ENCODE peak calls at places on chromosomes 6 and 20, in eight cellular contexts. One of them, this sample, is unnamed.

GRCh38 chr6:27260836-27261375 is 13.4 kb downstream of the PRSS16 start:
- DNase-seq in SK-MEL-5: no peak
- DNase-seq in activated B cell treated with CpG ODN at 0.5 μM for 24 hours: no peak
- DNase-seq in activated naive CD8-positive, alpha-beta T cell treated with anti-CD3 and anti-CD28 coated beads, Interleukin-2, amount 10 ng/mL, durations not matched to agents 7 days and 5 days: no peak
- DNase-seq in stimulated activated CD8-positive, alpha-beta memory T cell treated with anti-CD3 and anti-CD28 coated beads, Interleukin-2, amount 100 ng/mL, for 48 hours: no peak
- DNase-seq in neural progenitor cell: peak; percentile 56
- DNase-seq in pulmonary artery endothelial cell: no peak
- DNase-seq in NCI-H2081: no peak
- DNase-seq in this sample: no peak

GRCh38 chr20:46356195-46357029 is 48.1 kb upstream of the CDH22 start:
- DNase-seq in SK-MEL-5: no peak
- DNase-seq in activated B cell treated with CpG ODN at 0.5 μM for 24 hours: no peak
- DNase-seq in activated naive CD8-positive, alpha-beta T cell treated with anti-CD3 and anti-CD28 coated beads, Interleukin-2, amount 10 ng/mL, durations not matched to agents 7 days and 5 days: no peak
- DNase-seq in stimulated activated CD8-positive, alpha-beta memory T cell treated with anti-CD3 and anti-CD28 coated beads, Interleukin-2, amount 100 ng/mL, for 48 hours: no peak
- DNase-seq in neural progenitor cell: no peak
- DNase-seq in pulmonary artery endothelial cell: no peak
- DNase-seq in NCI-H2081: no peak
- DNase-seq in this sample: no peak

GRCh38 chr20:36676701-36677421 is 30.9 kb upstream of the SLA2 start:
- DNase-seq in SK-MEL-5: no peak
- DNase-seq in activated B cell treated with CpG ODN at 0.5 μM for 24 hours: no peak
- DNase-seq in activated naive CD8-positive, alpha-beta T cell treated with anti-CD3 and anti-CD28 coated beads, Interleukin-2, amount 10 ng/mL, durations not matched to agents 7 days and 5 days: no peak
- DNase-seq in stimulated activated CD8-positive, alpha-beta memory T cell treated with anti-CD3 and anti-CD28 coated beads, Interleukin-2, amount 100 ng/mL, for 48 hours: no peak
- DNase-seq in neural progenitor cell: peak; percentile 94
- DNase-seq in pulmonary artery endothelial cell: no peak
- DNase-seq in NCI-H2081: no peak
- DNase-seq in this sample: no peak

GRCh38 chr6:138600726-138601125 is 101.4 kb upstream of the NHSL1 start:
- DNase-seq in SK-MEL-5: peak; percentile 77
- DNase-seq in activated B cell treated with CpG ODN at 0.5 μM for 24 hours: no peak
- DNase-seq in activated naive CD8-positive, alpha-beta T cell treated with anti-CD3 and anti-CD28 coated beads, Interleukin-2, amount 10 ng/mL, durations not matched to agents 7 days and 5 days: no peak
- DNase-seq in stimulated activated CD8-positive, alpha-beta memory T cell treated with anti-CD3 and anti-CD28 coated beads, Interleukin-2, amount 100 ng/mL, for 48 hours: no peak
- DNase-seq in neural progenitor cell: no peak
- DNase-seq in pulmonary artery endothelial cell: no peak
- DNase-seq in NCI-H2081: no peak
- DNase-seq in this sample: no peak

GRCh38 chr6:73637404-73637803 is 16.4 kb downstream of the SLC17A5 start:
- DNase-seq in SK-MEL-5: no peak
- DNase-seq in activated B cell treated with CpG ODN at 0.5 μM for 24 hours: no peak
- DNase-seq in activated naive CD8-positive, alpha-beta T cell treated with anti-CD3 and anti-CD28 coated beads, Interleukin-2, amount 10 ng/mL, durations not matched to agents 7 days and 5 days: no peak
- DNase-seq in stimulated activated CD8-positive, alpha-beta memory T cell treated with anti-CD3 and anti-CD28 coated beads, Interleukin-2, amount 100 ng/mL, for 48 hours: no peak
- DNase-seq in neural progenitor cell: no peak
- DNase-seq in pulmonary artery endothelial cell: no peak
- DNase-seq in NCI-H2081: no peak
- DNase-seq in this sample: no peak

GRCh38 chr20:59153355-59153681 is 10.3 kb upstream of the ZNF831 start:
- DNase-seq in SK-MEL-5: no peak
- DNase-seq in activated B cell treated with CpG ODN at 0.5 μM for 24 hours: no peak
- DNase-seq in activated naive CD8-positive, alpha-beta T cell treated with anti-CD3 and anti-CD28 coated beads, Interleukin-2, amount 10 ng/mL, durations not matched to agents 7 days and 5 days: no peak
- DNase-seq in stimulated activated CD8-positive, alpha-beta memory T cell treated with anti-CD3 and anti-CD28 coated beads, Interleukin-2, amount 100 ng/mL, for 48 hours: no peak
- DNase-seq in neural progenitor cell: no peak
- DNase-seq in pulmonary artery endothelial cell: no peak
- DNase-seq in NCI-H2081: no peak
- DNase-seq in this sample: no peak

GRCh38 chr6:21185849-21186478 is 407.6 kb upstream of the SOX4 start:
- DNase-seq in SK-MEL-5: no peak
- DNase-seq in activated B cell treated with CpG ODN at 0.5 μM for 24 hours: no peak
- DNase-seq in activated naive CD8-positive, alpha-beta T cell treated with anti-CD3 and anti-CD28 coated beads, Interleukin-2, amount 10 ng/mL, durations not matched to agents 7 days and 5 days: no peak
- DNase-seq in stimulated activated CD8-positive, alpha-beta memory T cell treated with anti-CD3 and anti-CD28 coated beads, Interleukin-2, amount 100 ng/mL, for 48 hours: no peak
- DNase-seq in neural progenitor cell: peak; percentile 93
- DNase-seq in pulmonary artery endothelial cell: no peak
- DNase-seq in NCI-H2081: peak; percentile 96
- DNase-seq in this sample: no peak

GRCh38 chr6:83252717-83253116 is 59.6 kb downstream of the RWDD2A start:
- DNase-seq in SK-MEL-5: no peak
- DNase-seq in activated B cell treated with CpG ODN at 0.5 μM for 24 hours: no peak
- DNase-seq in activated naive CD8-positive, alpha-beta T cell treated with anti-CD3 and anti-CD28 coated beads, Interleukin-2, amount 10 ng/mL, durations not matched to agents 7 days and 5 days: no peak
- DNase-seq in stimulated activated CD8-positive, alpha-beta memory T cell treated with anti-CD3 and anti-CD28 coated beads, Interleukin-2, amount 100 ng/mL, for 48 hours: no peak
- DNase-seq in neural progenitor cell: no peak
- DNase-seq in pulmonary artery endothelial cell: no peak
- DNase-seq in NCI-H2081: no peak
- DNase-seq in this sample: no peak

GRCh38 chr20:20237093-20237959 is 130.6 kb upstream of the INSM1 start:
- DNase-seq in SK-MEL-5: peak; percentile 81
- DNase-seq in activated B cell treated with CpG ODN at 0.5 μM for 24 hours: no peak
- DNase-seq in activated naive CD8-positive, alpha-beta T cell treated with anti-CD3 and anti-CD28 coated beads, Interleukin-2, amount 10 ng/mL, durations not matched to agents 7 days and 5 days: no peak
- DNase-seq in stimulated activated CD8-positive, alpha-beta memory T cell treated with anti-CD3 and anti-CD28 coated beads, Interleukin-2, amount 100 ng/mL, for 48 hours: no peak
- DNase-seq in neural progenitor cell: peak; percentile 75
- DNase-seq in pulmonary artery endothelial cell: peak; percentile 4
- DNase-seq in NCI-H2081: peak; percentile 76
- DNase-seq in this sample: peak; percentile 15

GRCh38 chr6:145396499-145396898 is 338.8 kb downstream of the EPM2A start:
- DNase-seq in SK-MEL-5: no peak
- DNase-seq in activated B cell treated with CpG ODN at 0.5 μM for 24 hours: no peak
- DNase-seq in activated naive CD8-positive, alpha-beta T cell treated with anti-CD3 and anti-CD28 coated beads, Interleukin-2, amount 10 ng/mL, durations not matched to agents 7 days and 5 days: no peak
- DNase-seq in stimulated activated CD8-positive, alpha-beta memory T cell treated with anti-CD3 and anti-CD28 coated beads, Interleukin-2, amount 100 ng/mL, for 48 hours: no peak
- DNase-seq in neural progenitor cell: no peak
- DNase-seq in pulmonary artery endothelial cell: no peak
- DNase-seq in NCI-H2081: no peak
- DNase-seq in this sample: no peak

GRCh38 chr6:144415835-144416237 is 130.7 kb downstream of the UTRN start:
- DNase-seq in SK-MEL-5: no peak
- DNase-seq in activated B cell treated with CpG ODN at 0.5 μM for 24 hours: no peak
- DNase-seq in activated naive CD8-positive, alpha-beta T cell treated with anti-CD3 and anti-CD28 coated beads, Interleukin-2, amount 10 ng/mL, durations not matched to agents 7 days and 5 days: no peak
- DNase-seq in stimulated activated CD8-positive, alpha-beta memory T cell treated with anti-CD3 and anti-CD28 coated beads, Interleukin-2, amount 100 ng/mL, for 48 hours: no peak
- DNase-seq in neural progenitor cell: no peak
- DNase-seq in pulmonary artery endothelial cell: peak; percentile 70
- DNase-seq in NCI-H2081: no peak
- DNase-seq in this sample: peak; percentile 87

GRCh38 chr6:147244832-147245231 is 40.6 kb downstream of the STXBP5 start:
- DNase-seq in SK-MEL-5: no peak
- DNase-seq in activated B cell treated with CpG ODN at 0.5 μM for 24 hours: no peak
- DNase-seq in activated naive CD8-positive, alpha-beta T cell treated with anti-CD3 and anti-CD28 coated beads, Interleukin-2, amount 10 ng/mL, durations not matched to agents 7 days and 5 days: no peak
- DNase-seq in stimulated activated CD8-positive, alpha-beta memory T cell treated with anti-CD3 and anti-CD28 coated beads, Interleukin-2, amount 100 ng/mL, for 48 hours: no peak
- DNase-seq in neural progenitor cell: no peak
- DNase-seq in pulmonary artery endothelial cell: no peak
- DNase-seq in NCI-H2081: no peak
- DNase-seq in this sample: no peak

GRCh38 chr20:59783020-59784010 is 150.1 kb downstream of the SYCP2 start:
- DNase-seq in SK-MEL-5: peak; percentile 70
- DNase-seq in activated B cell treated with CpG ODN at 0.5 μM for 24 hours: no peak
- DNase-seq in activated naive CD8-positive, alpha-beta T cell treated with anti-CD3 and anti-CD28 coated beads, Interleukin-2, amount 10 ng/mL, durations not matched to agents 7 days and 5 days: peak; percentile 62
- DNase-seq in stimulated activated CD8-positive, alpha-beta memory T cell treated with anti-CD3 and anti-CD28 coated beads, Interleukin-2, amount 100 ng/mL, for 48 hours: peak; percentile 32
- DNase-seq in neural progenitor cell: peak; percentile 87
- DNase-seq in pulmonary artery endothelial cell: no peak
- DNase-seq in NCI-H2081: peak; percentile 28
- DNase-seq in this sample: peak; percentile 38

GRCh38 chr20:25239387-25240370 is 8.2 kb upstream of the PYGB start:
- DNase-seq in SK-MEL-5: no peak
- DNase-seq in activated B cell treated with CpG ODN at 0.5 μM for 24 hours: no peak
- DNase-seq in activated naive CD8-positive, alpha-beta T cell treated with anti-CD3 and anti-CD28 coated beads, Interleukin-2, amount 10 ng/mL, durations not matched to agents 7 days and 5 days: no peak
- DNase-seq in stimulated activated CD8-positive, alpha-beta memory T cell treated with anti-CD3 and anti-CD28 coated beads, Interleukin-2, amount 100 ng/mL, for 48 hours: no peak
- DNase-seq in neural progenitor cell: no peak
- DNase-seq in pulmonary artery endothelial cell: no peak
- DNase-seq in NCI-H2081: no peak
- DNase-seq in this sample: no peak

GRCh38 chr20:46050885-46051284 is 21.9 kb downstream of the SLC12A5 start:
- DNase-seq in SK-MEL-5: no peak
- DNase-seq in activated B cell treated with CpG ODN at 0.5 μM for 24 hours: no peak
- DNase-seq in activated naive CD8-positive, alpha-beta T cell treated with anti-CD3 and anti-CD28 coated beads, Interleukin-2, amount 10 ng/mL, durations not matched to agents 7 days and 5 days: no peak
- DNase-seq in stimulated activated CD8-positive, alpha-beta memory T cell treated with anti-CD3 and anti-CD28 coated beads, Interleukin-2, amount 100 ng/mL, for 48 hours: no peak
- DNase-seq in neural progenitor cell: no peak
- DNase-seq in pulmonary artery endothelial cell: no peak
- DNase-seq in NCI-H2081: no peak
- DNase-seq in this sample: no peak

GRCh38 chr6:47669684-47670515 is 28.5 kb upstream of the ADGRF4 start:
- DNase-seq in SK-MEL-5: peak; percentile 83
- DNase-seq in activated B cell treated with CpG ODN at 0.5 μM for 24 hours: no peak
- DNase-seq in activated naive CD8-positive, alpha-beta T cell treated with anti-CD3 and anti-CD28 coated beads, Interleukin-2, amount 10 ng/mL, durations not matched to agents 7 days and 5 days: no peak
- DNase-seq in stimulated activated CD8-positive, alpha-beta memory T cell treated with anti-CD3 and anti-CD28 coated beads, Interleukin-2, amount 100 ng/mL, for 48 hours: no peak
- DNase-seq in neural progenitor cell: peak; percentile 69
- DNase-seq in pulmonary artery endothelial cell: no peak
- DNase-seq in NCI-H2081: peak; percentile 5
- DNase-seq in this sample: no peak

GRCh38 chr6:2514965-2515543 is 235.7 kb downstream of the MYLK4 start:
- DNase-seq in SK-MEL-5: no peak
- DNase-seq in activated B cell treated with CpG ODN at 0.5 μM for 24 hours: no peak
- DNase-seq in activated naive CD8-positive, alpha-beta T cell treated with anti-CD3 and anti-CD28 coated beads, Interleukin-2, amount 10 ng/mL, durations not matched to agents 7 days and 5 days: no peak
- DNase-seq in stimulated activated CD8-positive, alpha-beta memory T cell treated with anti-CD3 and anti-CD28 coated beads, Interleukin-2, amount 100 ng/mL, for 48 hours: no peak
- DNase-seq in neural progenitor cell: no peak
- DNase-seq in pulmonary artery endothelial cell: no peak
- DNase-seq in NCI-H2081: no peak
- DNase-seq in this sample: no peak